ENCODE peak calls at places on chromosome 20, in eight cellular contexts. One of them, this sample, is unnamed.

GRCh38 chr20:34907616-34908469 is 31.4 kb downstream of the ACSS2 start:
- DNase-seq in transverse colon: peak; percentile 68
- DNase-seq in spleen: no peak
- DNase-seq in sigmoid colon: no peak
- DNase-seq in HL-60: peak; percentile 12
- DNase-seq in stomach: peak; percentile 76
- DNase-seq in H1: no peak
- DNase-seq in Panc1: peak; percentile 76
- DNase-seq in this sample: no peak

GRCh38 chr20:36836591-36837329 is 39.2 kb upstream of the TLDC2 start:
- DNase-seq in transverse colon: peak; percentile 83
- DNase-seq in spleen: peak; percentile 90
- DNase-seq in sigmoid colon: peak; percentile 67
- DNase-seq in HL-60: peak; percentile 70
- DNase-seq in stomach: peak; percentile 62
- DNase-seq in H1: peak; percentile 65
- DNase-seq in Panc1: peak; percentile 32
- DNase-seq in this sample: peak; percentile 60

GRCh38 chr20:41497186-41497895 is 120.8 kb downstream of the CHD6 start:
- DNase-seq in transverse colon: no peak
- DNase-seq in spleen: no peak
- DNase-seq in sigmoid colon: no peak
- DNase-seq in HL-60: no peak
- DNase-seq in stomach: no peak
- DNase-seq in H1: no peak
- DNase-seq in Panc1: no peak
- DNase-seq in this sample: no peak

GRCh38 chr20:12762725-12763124 is 246.0 kb upstream of the SPTLC3 start:
- DNase-seq in transverse colon: no peak
- DNase-seq in spleen: no peak
- DNase-seq in sigmoid colon: no peak
- DNase-seq in HL-60: no peak
- DNase-seq in stomach: no peak
- DNase-seq in H1: no peak
- DNase-seq in Panc1: no peak
- DNase-seq in this sample: no peak

GRCh38 chr20:8223096-8223870 is 91.2 kb downstream of the PLCB1 start:
- DNase-seq in transverse colon: no peak
- DNase-seq in spleen: no peak
- DNase-seq in sigmoid colon: no peak
- DNase-seq in HL-60: no peak
- DNase-seq in stomach: no peak
- DNase-seq in H1: no peak
- DNase-seq in Panc1: no peak
- DNase-seq in this sample: no peak

GRCh38 chr20:5859611-5860010 is 90.7 kb downstream of the TRMT6 start:
- DNase-seq in transverse colon: no peak
- DNase-seq in spleen: no peak
- DNase-seq in sigmoid colon: no peak
- DNase-seq in HL-60: no peak
- DNase-seq in stomach: no peak
- DNase-seq in H1: no peak
- DNase-seq in Panc1: no peak
- DNase-seq in this sample: no peak

GRCh38 chr20:1567392-1568165 is 10.1 kb upstream of the SIRPD start:
- DNase-seq in transverse colon: no peak
- DNase-seq in spleen: no peak
- DNase-seq in sigmoid colon: no peak
- DNase-seq in HL-60: no peak
- DNase-seq in stomach: no peak
- DNase-seq in H1: peak; percentile 10
- DNase-seq in Panc1: no peak
- DNase-seq in this sample: no peak

GRCh38 chr20:4866429-4866828 is 134.9 kb downstream of the SLC23A2 start:
- DNase-seq in transverse colon: no peak
- DNase-seq in spleen: no peak
- DNase-seq in sigmoid colon: no peak
- DNase-seq in HL-60: no peak
- DNase-seq in stomach: no peak
- DNase-seq in H1: no peak
- DNase-seq in Panc1: no peak
- DNase-seq in this sample: no peak

GRCh38 chr20:1618954-1619550 is 757 bp downstream of the SIRPB1 start:
- DNase-seq in transverse colon: no peak
- DNase-seq in spleen: no peak
- DNase-seq in sigmoid colon: no peak
- DNase-seq in HL-60: peak; percentile 81
- DNase-seq in stomach: no peak
- DNase-seq in H1: no peak
- DNase-seq in Panc1: no peak
- DNase-seq in this sample: no peak

GRCh38 chr20:25285091-25285647 is 37.3 kb downstream of the PYGB start:
- DNase-seq in transverse colon: peak; percentile 6
- DNase-seq in spleen: peak; percentile 66
- DNase-seq in sigmoid colon: peak; percentile 60
- DNase-seq in HL-60: no peak
- DNase-seq in stomach: peak; percentile 20
- DNase-seq in H1: no peak
- DNase-seq in Panc1: no peak
- DNase-seq in this sample: no peak

GRCh38 chr20:25563876-25564275 is 21.5 kb downstream of the NINL start:
- DNase-seq in transverse colon: no peak
- DNase-seq in spleen: no peak
- DNase-seq in sigmoid colon: no peak
- DNase-seq in HL-60: no peak
- DNase-seq in stomach: no peak
- DNase-seq in H1: no peak
- DNase-seq in Panc1: no peak
- DNase-seq in this sample: no peak

GRCh38 chr20:45308078-45308778 is at the start of gene MATN4:
- DNase-seq in transverse colon: peak; percentile 56
- DNase-seq in spleen: no peak
- DNase-seq in sigmoid colon: no peak
- DNase-seq in HL-60: no peak
- DNase-seq in stomach: peak; percentile 77
- DNase-seq in H1: no peak
- DNase-seq in Panc1: no peak
- DNase-seq in this sample: no peak

GRCh38 chr20:40770564-40771307 is 81.7 kb upstream of the MAFB start:
- DNase-seq in transverse colon: peak; percentile 21
- DNase-seq in spleen: no peak
- DNase-seq in sigmoid colon: peak; percentile 71
- DNase-seq in HL-60: no peak
- DNase-seq in stomach: no peak
- DNase-seq in H1: no peak
- DNase-seq in Panc1: no peak
- DNase-seq in this sample: no peak

GRCh38 chr20:9036593-9036992 is 32.3 kb upstream of the PLCB4 start:
- DNase-seq in transverse colon: no peak
- DNase-seq in spleen: no peak
- DNase-seq in sigmoid colon: no peak
- DNase-seq in HL-60: no peak
- DNase-seq in stomach: no peak
- DNase-seq in H1: no peak
- DNase-seq in Panc1: no peak
- DNase-seq in this sample: no peak

GRCh38 chr20:63641146-63641791 is 12.0 kb downstream of the STMN3 start:
- DNase-seq in transverse colon: peak; percentile 41
- DNase-seq in spleen: peak; percentile 93
- DNase-seq in sigmoid colon: no peak
- DNase-seq in HL-60: no peak
- DNase-seq in stomach: no peak
- DNase-seq in H1: no peak
- DNase-seq in Panc1: no peak
- DNase-seq in this sample: no peak

GRCh38 chr20:8196096-8196495 is 64.0 kb downstream of the PLCB1 start:
- DNase-seq in transverse colon: no peak
- DNase-seq in spleen: no peak
- DNase-seq in sigmoid colon: no peak
- DNase-seq in HL-60: no peak
- DNase-seq in stomach: no peak
- DNase-seq in H1: no peak
- DNase-seq in Panc1: no peak
- DNase-seq in this sample: no peak

GRCh38 chr20:62011938-62012534 is 53.6 kb downstream of the TAF4 start:
- DNase-seq in transverse colon: no peak
- DNase-seq in spleen: no peak
- DNase-seq in sigmoid colon: no peak
- DNase-seq in HL-60: no peak
- DNase-seq in stomach: no peak
- DNase-seq in H1: no peak
- DNase-seq in Panc1: no peak
- DNase-seq in this sample: no peak

GRCh38 chr20:59340186-59340885 is 39.9 kb downstream of the EDN3 start:
- DNase-seq in transverse colon: no peak
- DNase-seq in spleen: no peak
- DNase-seq in sigmoid colon: no peak
- DNase-seq in HL-60: no peak
- DNase-seq in stomach: no peak
- DNase-seq in H1: no peak
- DNase-seq in Panc1: no peak
- DNase-seq in this sample: no peak

GRCh38 chr20:6660441-6660840 is 107.0 kb upstream of the BMP2 start:
- DNase-seq in transverse colon: peak; percentile 79
- DNase-seq in spleen: no peak
- DNase-seq in sigmoid colon: no peak
- DNase-seq in HL-60: no peak
- DNase-seq in stomach: peak; percentile 75
- DNase-seq in H1: no peak
- DNase-seq in Panc1: no peak
- DNase-seq in this sample: no peak

GRCh38 chr20:401682-402495 is 6.2 kb upstream of the RBCK1 start:
- DNase-seq in transverse colon: peak; percentile 17
- DNase-seq in spleen: peak; percentile 8
- DNase-seq in sigmoid colon: no peak
- DNase-seq in HL-60: no peak
- DNase-seq in stomach: no peak
- DNase-seq in H1: no peak
- DNase-seq in Panc1: peak; percentile 95
- DNase-seq in this sample: no peak
- TF ChIP-seq POLR2AphosphoS5 in transverse colon: no peak
- TF ChIP-seq POLR2AphosphoS5 in spleen: no peak
- TF ChIP-seq POLR2AphosphoS5 in sigmoid colon: no peak
- TF ChIP-seq POLR2AphosphoS5 in HL-60: no peak
- TF ChIP-seq POLR2AphosphoS5 in stomach: no peak
- TF ChIP-seq POLR2AphosphoS5 in H1: no peak
- TF ChIP-seq POLR2AphosphoS5 in Panc1: no peak
- TF ChIP-seq POLR2AphosphoS5 in this sample: no peak

GRCh38 chr20:50054626-50055511 is 58.1 kb downstream of the UBE2V1 start:
- DNase-seq in transverse colon: peak; percentile 16
- DNase-seq in spleen: no peak
- DNase-seq in sigmoid colon: no peak
- DNase-seq in HL-60: no peak
- DNase-seq in stomach: peak; percentile 37
- DNase-seq in H1: no peak
- DNase-seq in Panc1: no peak
- DNase-seq in this sample: no peak
- TF ChIP-seq POLR2AphosphoS5 in transverse colon: no peak
- TF ChIP-seq POLR2AphosphoS5 in spleen: no peak
- TF ChIP-seq POLR2AphosphoS5 in sigmoid colon: no peak
- TF ChIP-seq POLR2AphosphoS5 in HL-60: no peak
- TF ChIP-seq POLR2AphosphoS5 in stomach: no peak
- TF ChIP-seq POLR2AphosphoS5 in H1: no peak
- TF ChIP-seq POLR2AphosphoS5 in Panc1: no peak
- TF ChIP-seq POLR2AphosphoS5 in this sample: no peak

GRCh38 chr20:14860410-14860814 is 523.0 kb upstream of the FLRT3 start:
- DNase-seq in transverse colon: no peak
- DNase-seq in spleen: no peak
- DNase-seq in sigmoid colon: no peak
- DNase-seq in HL-60: no peak
- DNase-seq in stomach: no peak
- DNase-seq in H1: peak; percentile 58
- DNase-seq in Panc1: no peak
- DNase-seq in this sample: no peak
- TF ChIP-seq POLR2AphosphoS5 in transverse colon: no peak
- TF ChIP-seq POLR2AphosphoS5 in spleen: no peak
- TF ChIP-seq POLR2AphosphoS5 in sigmoid colon: no peak
- TF ChIP-seq POLR2AphosphoS5 in HL-60: no peak
- TF ChIP-seq POLR2AphosphoS5 in stomach: no peak
- TF ChIP-seq POLR2AphosphoS5 in H1: no peak
- TF ChIP-seq POLR2AphosphoS5 in Panc1: no peak
- TF ChIP-seq POLR2AphosphoS5 in this sample: no peak

GRCh38 chr20:50731055-50731929 is at the start of gene PARD6B:
- DNase-seq in transverse colon: peak; percentile 99
- DNase-seq in spleen: peak; percentile 99
- DNase-seq in sigmoid colon: peak; percentile 98
- DNase-seq in HL-60: peak; percentile 94
- DNase-seq in stomach: peak; percentile 99
- DNase-seq in H1: peak; percentile 99
- DNase-seq in Panc1: peak; percentile 95
- DNase-seq in this sample: peak; percentile 99

GRCh38 chr20:50728486-50728980 is 2.8 kb upstream of the PARD6B start:
- DNase-seq in transverse colon: no peak
- DNase-seq in spleen: no peak
- DNase-seq in sigmoid colon: no peak
- DNase-seq in HL-60: no peak
- DNase-seq in stomach: no peak
- DNase-seq in H1: no peak
- DNase-seq in Panc1: no peak
- DNase-seq in this sample: no peak

GRCh38 chr20:50730765-50731054 is 670 bp upstream of the PARD6B start:
- DNase-seq in transverse colon: no peak
- DNase-seq in spleen: no peak
- DNase-seq in sigmoid colon: no peak
- DNase-seq in HL-60: no peak
- DNase-seq in stomach: no peak
- DNase-seq in H1: no peak
- DNase-seq in Panc1: no peak
- DNase-seq in this sample: no peak

GRCh38 chr20:50728981-50729874 is 2.2 kb upstream of the PARD6B start:
- DNase-seq in transverse colon: peak; percentile 73
- DNase-seq in spleen: no peak
- DNase-seq in sigmoid colon: no peak
- DNase-seq in HL-60: no peak
- DNase-seq in stomach: peak; percentile 75
- DNase-seq in H1: no peak
- DNase-seq in Panc1: no peak
- DNase-seq in this sample: no peak

DNA sequence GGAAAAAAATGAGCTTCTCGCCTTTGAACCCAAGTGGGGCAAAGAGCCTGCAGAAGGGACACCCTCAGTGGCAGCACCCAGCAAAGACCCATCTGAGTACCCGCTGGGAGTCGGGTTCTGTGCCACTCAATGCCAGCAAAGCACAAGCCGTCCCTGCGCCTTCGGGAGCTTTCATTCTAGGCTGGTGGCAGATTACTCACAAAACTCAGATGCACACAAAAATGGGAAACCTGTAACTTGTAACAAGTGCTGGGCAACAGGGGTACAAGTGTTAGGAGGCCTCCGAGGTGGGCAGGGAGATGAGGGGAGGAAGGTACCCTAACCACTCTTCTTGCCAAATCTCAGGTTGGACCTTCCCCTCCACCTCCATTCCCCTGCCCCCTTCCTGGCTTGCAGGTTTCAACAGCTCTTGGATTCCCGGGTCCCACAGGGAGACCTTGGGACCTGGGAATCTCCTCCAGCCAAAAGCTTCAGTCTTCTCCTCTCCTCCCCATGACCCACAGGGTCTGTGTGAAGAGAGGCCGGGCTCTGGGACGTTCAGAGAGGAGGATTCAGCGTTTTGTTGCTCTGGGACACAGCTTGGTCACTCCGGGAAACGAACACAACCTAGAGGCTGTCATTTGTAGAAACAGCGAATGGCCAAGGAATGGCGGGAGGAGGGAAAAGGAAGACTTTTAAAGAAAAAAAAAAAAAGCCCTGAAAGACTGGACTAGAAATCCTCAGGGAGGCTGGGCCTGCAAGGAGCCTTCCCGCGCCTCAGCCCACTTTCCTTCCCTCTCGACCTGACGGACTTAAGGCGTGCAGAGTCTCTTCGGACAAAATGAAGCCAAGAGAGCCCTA is 1.2 kb upstream of the PARD6B start:
- DNase-seq in transverse colon: peak; percentile 25
- DNase-seq in spleen: peak; percentile 72
- DNase-seq in sigmoid colon: no peak
- DNase-seq in HL-60: no peak
- DNase-seq in stomach: no peak
- DNase-seq in H1: no peak
- DNase-seq in Panc1: no peak
- DNase-seq in this sample: no peak
- TF ChIP-seq POLR2AphosphoS5 in transverse colon: no peak
- TF ChIP-seq POLR2AphosphoS5 in spleen: no peak
- TF ChIP-seq POLR2AphosphoS5 in sigmoid colon: no peak
- TF ChIP-seq POLR2AphosphoS5 in HL-60: no peak
- TF ChIP-seq POLR2AphosphoS5 in stomach: no peak
- TF ChIP-seq POLR2AphosphoS5 in H1: no peak
- TF ChIP-seq POLR2AphosphoS5 in Panc1: no peak
- TF ChIP-seq POLR2AphosphoS5 in this sample: no peak

This sample was measured in GM12891.